ENCODE peak calls at places on chromosomes 11 and 22, in five cellular contexts. I, C, Y, L and S are unnamed samples.

GRCh38 chr22:17921871-17922821 is 102.2 kb downstream of the MICAL3 start:
- DNase-seq in I (no peak), C (no peak), Y (no peak), L (no peak), S (no peak)

GRCh38 chr11:63670738-63671321 is 346 bp downstream of the ATL3 start:
- DNase-seq in I (no peak), C (peak; percentile 42), Y (no peak), L (peak; percentile 59), S (peak; percentile 33)

GRCh38 chr11:61281581-61282250 is 13.4 kb downstream of the VWCE start:
- DNase-seq in I (no peak), C (no peak), Y (no peak), L (no peak), S (no peak)

GRCh38 chr11:8011981-8012444 is 24.9 kb downstream of the EIF3F start:
- DNase-seq in I (peak; percentile 99), C (no peak), Y (peak; percentile 97), L (no peak), S (no peak)

GRCh38 chr11:128871165-128871564 is 4.1 kb upstream of the KCNJ1 start:
- DNase-seq in I (no peak), C (no peak), Y (no peak), L (no peak), S (no peak)

GRCh38 chr22:43881091-43882061 is 10.4 kb downstream of the PNPLA5 start:
- DNase-seq in I (no peak), C (no peak), Y (no peak), L (no peak), S (no peak)

GRCh38 chr22:37126882-37127281 is 17.4 kb upstream of the TMPRSS6 start:
- DNase-seq in I (no peak), C (no peak), Y (no peak), L (no peak), S (no peak)

GRCh38 chr22:22030493-22031182 is 48.1 kb upstream of the TOP3B start:
- DNase-seq in I (no peak), C (no peak), Y (peak; percentile 44), L (peak; percentile 25), S (no peak)

GRCh38 chr11:16337421-16338213 is 18.7 kb downstream of the SOX6 start:
- DNase-seq in I (no peak), C (no peak), Y (no peak), L (no peak), S (no peak)

GRCh38 chr11:395866-396265 is 1.9 kb downstream of the PKP3 start:
- DNase-seq in I (no peak), C (no peak), Y (no peak), L (no peak), S (no peak)

GRCh38 chr11:131897247-131897646 is 526.8 kb downstream of the NTM start:
- DNase-seq in I (no peak), C (no peak), Y (no peak), L (no peak), S (no peak)

GRCh38 chr11:101346591-101346990 is 217.0 kb upstream of the PGR start:
- DNase-seq in I (peak; percentile 25), C (no peak), Y (no peak), L (no peak), S (no peak)

GRCh38 chr11:68461284-68461861 is 821 bp downstream of the PPP6R3 start:
- DNase-seq in I (no peak), C (no peak), Y (no peak), L (no peak), S (no peak)

GRCh38 chr11:121236115-121237001 is 56.2 kb upstream of the SC5D start:
- DNase-seq in I (no peak), C (no peak), Y (peak; percentile 15), L (no peak), S (no peak)

GRCh38 chr22:35860837-35861236 is 143.2 kb downstream of the APOL5 start:
- DNase-seq in I (no peak), C (no peak), Y (no peak), L (no peak), S (no peak)

GRCh38 chr11:84963240-84963639 is 663.9 kb downstream of the DLG2 start:
- DNase-seq in I (no peak), C (no peak), Y (no peak), L (no peak), S (no peak)

GRCh38 chr11:6320411-6321207 is at the start of gene CAVIN3:
- DNase-seq in I (peak; percentile 88), C (no peak), Y (peak; percentile 92), L (peak; percentile 90), S (no peak)

GRCh38 chr22:50139843-50140415 is 30.6 kb upstream of the PANX2 start:
- DNase-seq in I (no peak), C (no peak), Y (no peak), L (no peak), S (no peak)

GRCh38 chr11:9616858-9617257 is 43.4 kb downstream of the WEE1 start:
- DNase-seq in I (peak; percentile 40), C (no peak), Y (peak; percentile 59), L (no peak), S (no peak)

GRCh38 chr11:128603003-128603715 is 15.8 kb upstream of the ETS1 start:
- DNase-seq in I (no peak), C (no peak), Y (no peak), L (no peak), S (no peak)

GRCh38 chr11:85406316-85406715 is 220.8 kb downstream of the DLG2 start:
- DNase-seq in I (no peak), C (no peak), Y (no peak), L (no peak), S (no peak)

GRCh38 chr11:108135845-108136599 is 14.7 kb downstream of the ACAT1 start:
- DNase-seq in I (peak; percentile 34), C (no peak), Y (peak; percentile 51), L (no peak), S (no peak)
- TF ChIP-seq CTCF in I (peak; percentile 17), C (peak; percentile 23), Y (peak; percentile 13), L (no peak), S (no peak)

DNA sequence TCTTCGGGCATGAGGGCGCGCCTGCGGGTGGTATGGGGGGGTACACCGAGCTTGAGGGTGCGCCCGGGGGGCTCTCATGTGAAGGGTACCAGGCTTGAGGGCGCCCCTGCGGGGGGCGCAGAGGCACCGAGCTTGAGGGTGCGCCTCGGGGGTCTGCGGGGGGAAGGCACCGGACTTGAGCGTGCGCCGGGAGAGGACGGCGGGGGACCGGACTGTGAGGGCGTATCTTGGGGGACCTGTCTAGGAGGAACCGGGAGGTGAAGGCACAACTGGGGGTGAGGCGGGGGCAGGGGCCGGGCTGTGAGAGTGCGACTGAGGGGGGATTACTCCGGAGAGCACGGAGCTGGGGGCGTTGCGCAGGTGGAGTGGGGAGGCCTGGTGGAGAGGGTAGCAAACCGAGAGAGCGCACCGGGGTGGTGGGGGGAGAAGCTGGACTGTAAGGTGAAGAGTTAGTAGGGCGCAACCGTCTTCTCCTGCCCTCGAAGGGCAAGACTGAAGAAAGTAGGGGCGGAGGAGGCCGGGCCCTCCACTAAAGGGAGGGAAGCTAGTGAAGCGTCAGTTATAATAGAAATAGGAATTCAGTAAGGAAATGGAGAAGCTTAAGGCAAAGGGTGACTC is 1.1 kb upstream of the DDX6 start:
- DNase-seq in I (no peak), C (peak; percentile 50), Y (no peak), L (peak; percentile 16), S (peak; percentile 29)
- TF ChIP-seq CTCF in I (no peak), C (no peak), Y (no peak), L (no peak), S (no peak)

DNA sequence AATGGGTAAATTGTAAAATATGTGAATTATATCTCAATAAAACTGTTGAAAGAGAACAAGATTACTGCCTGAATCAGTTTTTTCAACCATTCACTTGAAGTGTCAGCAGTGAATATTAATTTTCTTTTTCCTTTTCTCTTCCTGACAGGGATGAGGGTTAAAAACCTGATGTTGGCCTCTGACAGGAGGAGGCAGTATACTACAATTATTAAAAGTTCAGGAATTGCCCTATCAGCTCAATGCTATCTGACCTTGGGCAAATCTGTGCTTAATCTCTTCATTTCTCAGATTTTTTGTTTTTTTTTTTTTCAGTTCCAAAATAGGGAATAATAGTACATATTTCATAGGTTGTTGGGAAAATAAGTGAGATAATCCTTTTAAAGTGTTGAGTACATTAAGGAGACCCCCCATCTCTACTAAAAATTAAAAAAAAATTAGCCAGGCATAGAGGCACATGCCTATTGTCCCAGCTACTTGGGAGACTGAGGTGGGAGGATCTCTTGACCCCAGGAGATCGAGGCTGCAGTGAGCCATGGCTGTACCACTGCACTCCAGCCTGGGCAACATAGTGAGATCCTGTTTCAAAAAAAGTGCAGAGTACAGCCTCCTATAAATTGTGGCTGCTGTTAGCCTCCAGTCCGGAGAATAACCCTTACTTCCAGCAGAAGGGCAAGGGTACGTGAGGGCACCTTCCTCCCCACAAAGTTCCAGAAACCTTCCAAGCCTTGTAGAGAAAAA is 48.8 kb downstream of the TRIM44 start:
- DNase-seq in I (peak; percentile 11), C (no peak), Y (no peak), L (no peak), S (no peak)
- TF ChIP-seq CTCF in I (peak; percentile 21), C (no peak), Y (no peak), L (no peak), S (no peak)

DNA sequence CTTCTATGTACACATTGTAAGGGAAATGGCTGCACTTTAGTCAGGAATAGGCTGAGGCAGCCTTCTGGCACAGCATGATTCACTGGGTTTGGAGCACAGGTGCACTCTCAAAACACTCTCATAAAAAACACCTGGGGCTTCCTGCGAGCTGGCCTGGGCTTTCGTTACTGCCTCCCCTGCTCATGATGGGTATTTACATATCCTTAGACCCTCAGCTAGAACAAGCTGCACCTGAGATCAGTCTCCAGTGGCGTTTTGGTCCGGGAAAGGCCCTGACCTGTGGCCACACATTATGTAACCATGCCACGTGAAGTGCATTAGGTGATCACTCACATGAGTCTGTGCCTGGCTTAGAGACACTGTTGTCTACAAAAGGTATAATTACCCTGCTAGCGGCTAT is 321.7 kb downstream of the TMEM135 start:
- DNase-seq in I (no peak), C (no peak), Y (no peak), L (no peak), S (no peak)
- TF ChIP-seq CTCF in I (no peak), C (no peak), Y (no peak), L (no peak), S (no peak)

GRCh38 chr11:70202898-70203748 is at the start of gene FADD:
- DNase-seq in I (peak; percentile 92), C (peak; percentile 89), Y (peak; percentile 92), L (peak; percentile 89), S (peak; percentile 86)
- TF ChIP-seq CTCF in I (no peak), C (no peak), Y (no peak), L (no peak), S (no peak)

GRCh38 chr11:44305643-44306468 is 4.1 kb downstream of the ALX4 start:
- DNase-seq in I (no peak), C (peak; percentile 36), Y (no peak), L (no peak), S (no peak)
- TF ChIP-seq CTCF in I (no peak), C (no peak), Y (no peak), L (no peak), S (no peak)

DNA sequence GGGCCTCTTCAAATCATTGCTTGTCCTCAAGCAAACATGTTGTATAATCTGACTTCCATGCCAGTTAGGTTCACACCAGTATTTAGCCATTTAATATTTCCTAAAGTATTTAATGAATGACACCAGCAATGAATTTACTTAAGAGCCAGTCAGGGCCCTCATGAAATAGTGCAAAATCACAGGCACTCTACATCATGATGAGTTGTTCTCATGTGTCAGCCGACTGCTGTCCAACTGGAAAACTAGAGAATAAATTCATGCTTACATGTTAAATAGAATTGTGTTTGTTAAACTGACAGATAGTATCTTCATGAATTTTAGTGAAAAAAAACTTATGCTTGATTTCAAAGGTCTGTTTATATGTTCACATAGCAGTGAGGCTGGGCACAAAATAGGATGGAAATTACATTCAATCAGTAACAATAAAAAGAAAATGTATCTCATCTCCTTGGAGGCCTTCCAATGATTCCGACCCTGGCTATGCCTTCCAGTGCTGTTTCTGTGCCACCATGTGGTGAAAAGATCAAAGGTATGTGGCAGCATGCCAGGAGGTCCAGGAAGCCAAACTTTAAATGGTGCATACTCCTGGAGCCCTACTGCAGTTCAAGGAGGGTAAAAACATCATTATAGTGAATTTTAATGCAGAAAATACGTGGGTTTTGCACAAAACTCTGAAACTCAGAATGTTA is 45.2 kb downstream of the CTSC start:
- DNase-seq in I (peak; percentile 51), C (no peak), Y (peak; percentile 52), L (no peak), S (no peak)
- TF ChIP-seq CTCF in I (no peak), C (no peak), Y (no peak), L (no peak), S (no peak)